ENCODE peak calls at places on chromosomes 16 and 17, in four cellular contexts. One of them, this sample, is unnamed.

GRCh38 chr17:1736348-1737281 is 6.1 kb upstream of the SERPINF2 start:
- DNase-seq in SK-N-SH: peak; percentile 43
- DNase-seq in HepG2: peak; percentile 98
- DNase-seq in K562: peak; percentile 89
- DNase-seq in this sample: no peak

GRCh38 chr17:48296453-48296852 is 133.6 kb downstream of the SKAP1 start:
- DNase-seq in SK-N-SH: no peak
- DNase-seq in K562: no peak
- DNase-seq in HepG2: no peak
- DNase-seq in this sample: no peak

GRCh38 chr16:77584205-77584859 is 138.0 kb upstream of the NUDT7 start:
- DNase-seq in SK-N-SH: peak; percentile 55
- DNase-seq in K562: peak; percentile 55
- DNase-seq in HepG2: peak; percentile 44
- DNase-seq in this sample: peak; percentile 46

GRCh38 chr16:1960665-1961630 is 1.6 kb downstream of the NDUFB10 start:
- DNase-seq in HepG2: peak; percentile 53
- DNase-seq in SK-N-SH: no peak
- DNase-seq in K562: peak; percentile 75
- DNase-seq in this sample: peak; percentile 64

GRCh38 chr16:88703486-88704309 is 2.5 kb downstream of the RNF166 start:
- DNase-seq in HepG2: no peak
- DNase-seq in SK-N-SH: no peak
- DNase-seq in K562: no peak
- DNase-seq in this sample: no peak

GRCh38 chr16:85511938-85512551 is 101.1 kb upstream of the GSE1 start:
- DNase-seq in SK-N-SH: no peak
- DNase-seq in K562: no peak
- DNase-seq in HepG2: no peak
- DNase-seq in this sample: no peak

GRCh38 chr16:58176608-58177346 is 21.1 kb downstream of the CSNK2A2 start:
- DNase-seq in SK-N-SH: no peak
- DNase-seq in HepG2: no peak
- DNase-seq in K562: no peak
- DNase-seq in this sample: no peak

GRCh38 chr17:67531291-67531690 is 154.2 kb downstream of the PITPNC1 start:
- DNase-seq in K562: no peak
- DNase-seq in HepG2: no peak
- DNase-seq in SK-N-SH: peak; percentile 50
- DNase-seq in this sample: no peak

GRCh38 chr17:74119049-74119580 is 84.4 kb upstream of the RPL38 start:
- DNase-seq in SK-N-SH: no peak
- DNase-seq in K562: no peak
- DNase-seq in HepG2: no peak
- DNase-seq in this sample: no peak

GRCh38 chr16:5415123-5415522 is 317.5 kb upstream of the EEF2KMT start:
- DNase-seq in K562: no peak
- DNase-seq in HepG2: no peak
- DNase-seq in SK-N-SH: no peak
- DNase-seq in this sample: peak; percentile 13

GRCh38 chr17:44071772-44072171 is 1.2 kb downstream of the G6PC3 start:
- DNase-seq in HepG2: no peak
- DNase-seq in SK-N-SH: no peak
- DNase-seq in K562: peak; percentile 49
- DNase-seq in this sample: no peak

DNA sequence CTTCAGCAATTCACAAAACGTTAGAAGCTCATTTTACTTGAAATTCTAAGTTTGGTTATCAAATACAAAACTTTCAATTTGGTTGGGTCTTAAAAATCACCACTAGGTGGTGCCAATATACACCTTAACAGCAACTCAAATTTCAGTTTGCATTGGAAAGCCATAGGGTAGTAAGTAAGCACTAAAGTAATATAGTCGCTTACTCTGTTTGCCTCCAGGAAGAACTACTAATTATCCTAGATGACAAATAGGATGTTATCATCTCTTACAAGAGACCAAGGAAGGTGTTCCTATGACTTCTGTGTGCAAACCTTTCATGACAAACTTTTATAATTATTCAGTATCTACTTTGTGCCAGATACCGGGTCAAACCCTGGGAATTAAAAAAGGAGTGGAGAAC is 93.3 kb downstream of the MYO1D start:
- DNase-seq in SK-N-SH: peak; percentile 49
- DNase-seq in HepG2: peak; percentile 47
- DNase-seq in K562: peak; percentile 70
- DNase-seq in this sample: peak; percentile 39
- TF ChIP-seq YY1 in SK-N-SH: no peak
- TF ChIP-seq YY1 in HepG2: no peak
- TF ChIP-seq YY1 in K562: no peak
- TF ChIP-seq YY1 in this sample: no peak

DNA sequence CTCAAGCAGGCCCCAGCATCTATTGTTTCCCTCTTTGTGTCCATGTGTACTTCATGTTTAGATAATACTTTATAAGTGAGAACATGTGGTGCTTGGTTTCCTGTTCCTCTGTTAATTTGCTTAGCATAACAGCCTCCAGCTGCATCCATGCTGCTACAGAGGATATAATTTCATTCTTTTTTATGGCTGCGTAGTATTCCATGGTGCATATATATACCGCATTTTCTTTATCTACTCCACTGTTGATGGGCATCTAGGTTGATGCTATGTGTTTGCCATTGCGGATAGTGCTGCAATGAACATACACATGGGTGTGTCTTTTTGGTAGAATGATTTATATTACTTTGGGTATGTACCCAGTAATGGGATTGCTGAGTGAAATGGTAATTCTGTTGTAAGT is 31.4 kb upstream of the SCNN1B start:
- DNase-seq in HepG2: no peak
- DNase-seq in K562: no peak
- DNase-seq in SK-N-SH: no peak
- DNase-seq in this sample: no peak
- TF ChIP-seq ELF1 in HepG2: no peak
- TF ChIP-seq ELF1 in K562: no peak
- TF ChIP-seq ELF1 in SK-N-SH: no peak
- TF ChIP-seq ELF1 in this sample: no peak

GRCh38 chr17:35423761-35424160 is 8.5 kb downstream of the SLFN12 start:
- DNase-seq in HepG2: no peak
- DNase-seq in K562: no peak
- DNase-seq in SK-N-SH: no peak
- DNase-seq in this sample: no peak
- TF ChIP-seq MAX in HepG2: no peak
- TF ChIP-seq MAX in K562: no peak
- TF ChIP-seq MAX in SK-N-SH: no peak
- TF ChIP-seq MAX in this sample: no peak

GRCh38 chr17:45843722-45844121 is 959 bp upstream of the SPPL2C start:
- DNase-seq in SK-N-SH: no peak
- DNase-seq in K562: no peak
- DNase-seq in HepG2: no peak
- DNase-seq in this sample: no peak
- TF ChIP-seq YY1 in SK-N-SH: no peak
- TF ChIP-seq YY1 in K562: no peak
- TF ChIP-seq YY1 in HepG2: no peak
- TF ChIP-seq YY1 in this sample: no peak

GRCh38 chr16:10180771-10181163 is 1.5 kb downstream of the GRIN2A start:
- DNase-seq in HepG2: peak; percentile 57
- DNase-seq in SK-N-SH: peak; percentile 77
- DNase-seq in K562: peak; percentile 65
- DNase-seq in this sample: no peak
- TF ChIP-seq ELF1 in HepG2: no peak
- TF ChIP-seq ELF1 in SK-N-SH: no peak
- TF ChIP-seq ELF1 in K562: no peak
- TF ChIP-seq ELF1 in this sample: no peak

DNA sequence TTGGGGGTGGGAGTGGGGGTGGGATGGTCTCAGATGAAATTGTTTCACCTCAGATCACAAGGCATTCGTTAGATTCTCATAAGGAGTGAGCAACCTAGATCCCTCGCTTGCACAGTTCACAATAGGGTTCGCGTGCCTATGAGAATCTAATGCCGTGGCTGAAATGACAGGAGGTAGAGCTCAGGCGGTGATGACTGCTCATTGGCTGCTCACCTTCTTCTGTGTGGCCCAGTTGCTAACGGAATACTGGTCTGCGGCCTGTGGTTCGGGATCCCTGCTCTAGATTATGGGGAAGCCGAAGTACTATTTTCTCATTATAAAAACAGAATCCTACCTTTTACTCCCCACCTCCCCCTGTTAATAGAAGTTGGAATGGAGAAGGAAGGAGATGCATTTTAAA is 18.9 kb downstream of the CLTC start:
- DNase-seq in HepG2: no peak
- DNase-seq in SK-N-SH: no peak
- DNase-seq in K562: no peak
- DNase-seq in this sample: no peak
- TF ChIP-seq MAX in HepG2: no peak
- TF ChIP-seq MAX in SK-N-SH: no peak
- TF ChIP-seq MAX in K562: no peak
- TF ChIP-seq MAX in this sample: no peak

DNA sequence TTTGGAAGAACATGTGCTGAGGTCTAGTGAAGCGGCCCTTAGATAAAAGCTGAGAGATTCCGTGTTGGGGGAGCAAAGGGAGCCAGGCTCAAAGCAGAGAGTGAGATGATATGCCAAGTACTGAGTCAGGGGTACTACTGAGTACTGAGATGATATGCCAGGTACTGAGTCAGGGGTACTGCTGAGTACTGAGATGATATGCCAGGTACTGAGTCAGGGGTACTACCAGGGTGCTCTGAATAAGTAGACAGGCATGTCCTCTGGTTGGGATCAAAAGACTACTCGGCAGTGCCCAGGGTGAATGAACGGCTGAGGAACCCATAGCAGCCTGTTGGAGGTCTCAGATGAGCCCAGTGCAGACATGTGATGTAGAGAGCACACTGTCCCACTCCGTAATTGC is 239.0 kb downstream of the SOX9 start:
- DNase-seq in HepG2: no peak
- DNase-seq in SK-N-SH: no peak
- DNase-seq in K562: no peak
- DNase-seq in this sample: no peak
- TF ChIP-seq YY1 in HepG2: no peak
- TF ChIP-seq YY1 in SK-N-SH: no peak
- TF ChIP-seq YY1 in K562: no peak
- TF ChIP-seq YY1 in this sample: no peak

GRCh38 chr16:86952769-86953168 is 364.4 kb downstream of the C16orf95 start:
- DNase-seq in HepG2: no peak
- DNase-seq in SK-N-SH: no peak
- DNase-seq in K562: no peak
- DNase-seq in this sample: no peak

GRCh38 chr16:86953631-86954465 is 363.3 kb downstream of the C16orf95 start:
- DNase-seq in K562: no peak
- DNase-seq in SK-N-SH: no peak
- DNase-seq in HepG2: no peak
- DNase-seq in this sample: no peak

GRCh38 chr16:86951041-86951822 is 366.0 kb downstream of the C16orf95 start:
- DNase-seq in K562: no peak
- DNase-seq in SK-N-SH: no peak
- DNase-seq in HepG2: no peak
- DNase-seq in this sample: no peak

GRCh38 chr16:86949630-86950029 is 367.6 kb downstream of the C16orf95 start:
- DNase-seq in K562: no peak
- DNase-seq in HepG2: no peak
- DNase-seq in SK-N-SH: no peak
- DNase-seq in this sample: no peak

DNA sequence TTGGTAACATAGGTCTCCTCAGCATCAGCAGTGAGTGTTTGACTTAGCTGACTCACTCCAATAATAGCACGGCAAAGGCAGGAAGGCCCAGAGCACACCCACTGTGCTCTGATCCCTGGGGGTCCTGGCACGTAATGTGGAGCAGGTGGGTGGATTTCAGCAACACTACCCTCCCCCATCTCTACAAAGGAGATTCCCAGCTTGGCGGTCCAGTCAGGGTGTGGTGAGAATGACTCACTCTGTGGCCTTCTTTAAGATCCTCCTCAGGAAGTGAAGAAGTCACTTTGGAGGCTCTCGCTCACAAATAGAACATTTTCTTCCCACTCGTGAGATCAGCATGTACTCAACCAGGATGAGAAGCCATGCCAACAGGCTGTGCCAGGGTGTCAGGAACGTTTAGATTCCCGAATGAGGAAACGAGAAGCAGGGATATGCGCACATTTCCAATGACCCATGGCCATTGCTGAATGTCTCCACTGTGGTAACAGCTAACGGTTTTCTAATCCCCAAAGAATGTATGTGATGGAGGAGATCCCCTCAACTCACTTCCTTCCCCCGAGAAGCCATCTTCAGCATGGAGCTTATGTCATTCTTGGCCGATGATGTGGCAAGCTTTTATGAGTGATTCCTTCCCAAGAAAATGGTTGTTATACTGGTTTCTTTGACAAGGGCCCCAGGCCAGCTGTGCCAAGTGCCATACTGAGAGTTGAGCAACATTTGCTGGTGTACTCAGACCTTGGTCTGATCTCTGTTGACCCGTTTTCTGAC is 365.2 kb downstream of the C16orf95 start:
- DNase-seq in K562: peak; percentile 16
- DNase-seq in HepG2: no peak
- DNase-seq in SK-N-SH: no peak
- DNase-seq in this sample: peak; percentile 36
- TF ChIP-seq ELF1 in K562: no peak
- TF ChIP-seq ELF1 in HepG2: no peak
- TF ChIP-seq ELF1 in SK-N-SH: no peak
- TF ChIP-seq ELF1 in this sample: no peak

DNA sequence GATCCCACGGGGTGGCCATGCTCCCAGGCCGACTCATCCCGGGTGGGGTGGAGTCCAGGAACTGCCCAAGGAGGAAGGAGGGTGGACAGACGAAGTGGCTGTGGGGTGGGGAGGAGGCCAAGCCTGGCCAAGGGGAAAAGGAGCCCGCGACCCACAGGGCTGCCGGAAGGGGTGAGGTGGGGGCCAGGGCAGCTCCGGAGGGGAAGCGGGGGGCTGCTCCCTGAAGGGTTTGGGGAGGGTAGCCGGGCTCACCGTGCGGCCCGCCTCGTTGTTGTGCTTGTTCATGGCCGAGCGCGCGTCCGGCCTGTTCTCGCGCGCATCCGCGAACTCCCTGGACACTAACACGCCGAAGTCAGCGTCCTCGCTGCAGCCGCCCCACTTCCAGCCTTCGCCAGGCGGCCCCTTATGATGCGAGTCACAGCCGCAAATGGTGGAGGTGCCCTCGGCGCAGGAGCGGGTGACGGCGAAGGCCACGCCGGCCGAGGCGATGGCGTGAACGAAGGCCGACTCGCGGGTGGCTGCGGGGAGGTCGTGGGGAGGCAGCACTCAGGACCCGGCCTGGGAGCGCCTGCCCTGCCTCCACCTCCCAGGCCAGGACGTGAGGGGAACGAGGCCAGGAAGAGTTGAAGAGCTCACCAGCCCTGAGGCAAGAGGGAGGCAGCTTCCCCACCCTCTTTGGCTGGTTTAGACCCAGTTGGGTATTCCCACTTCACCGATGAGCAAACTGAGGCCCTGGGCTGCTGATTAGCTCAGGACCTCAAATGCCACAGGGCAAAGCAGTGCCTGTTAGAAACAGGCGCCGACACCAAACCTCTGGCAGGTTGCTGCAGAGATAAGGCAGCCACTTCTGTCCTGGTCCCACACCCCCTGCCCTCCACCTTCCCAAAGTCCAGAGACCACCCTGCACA is 48.7 kb downstream of the WNT3 start:
- DNase-seq in HepG2: no peak
- DNase-seq in K562: no peak
- DNase-seq in SK-N-SH: peak; percentile 51
- DNase-seq in this sample: no peak
- TF ChIP-seq MAX in HepG2: no peak
- TF ChIP-seq MAX in K562: no peak
- TF ChIP-seq MAX in SK-N-SH: no peak
- TF ChIP-seq MAX in this sample: no peak

GRCh38 chr16:11391576-11391975 is 46.3 kb downstream of the RMI2 start:
- DNase-seq in HepG2: no peak
- DNase-seq in SK-N-SH: peak; percentile 45
- DNase-seq in K562: no peak
- DNase-seq in this sample: no peak
- TF ChIP-seq YY1 in HepG2: no peak
- TF ChIP-seq YY1 in SK-N-SH: no peak
- TF ChIP-seq YY1 in K562: no peak
- TF ChIP-seq YY1 in this sample: no peak